ENCODE peak calls at places on chromosomes 12 and 14, in four cellular contexts. One of them, this sample, is unnamed.

GRCh38 chr12:24499151-24500146 is 449.5 kb downstream of the BCAT1 start:
- DNase-seq in lower leg skin: no peak
- DNase-seq in CD4-positive, alpha-beta T cell: no peak
- DNase-seq in HFFc6: no peak
- DNase-seq in this sample: no peak

GRCh38 chr12:93766802-93767523 is 89.8 kb downstream of the CRADD start:
- DNase-seq in lower leg skin: no peak
- DNase-seq in CD4-positive, alpha-beta T cell: no peak
- DNase-seq in HFFc6: peak; percentile 78
- DNase-seq in this sample: no peak

GRCh38 chr14:99199854-99200653 is 71.9 kb downstream of the BCL11B start:
- DNase-seq in lower leg skin: no peak
- DNase-seq in CD4-positive, alpha-beta T cell: no peak
- DNase-seq in HFFc6: no peak
- DNase-seq in this sample: no peak

GRCh38 chr12:42741771-42742510 is 152.4 kb upstream of the PRICKLE1 start:
- DNase-seq in lower leg skin: no peak
- DNase-seq in CD4-positive, alpha-beta T cell: no peak
- DNase-seq in HFFc6: peak; percentile 40
- DNase-seq in this sample: no peak

GRCh38 chr12:108657130-108657745 is 23.5 kb upstream of the SELPLG start:
- DNase-seq in lower leg skin: no peak
- DNase-seq in CD4-positive, alpha-beta T cell: no peak
- DNase-seq in HFFc6: no peak
- DNase-seq in this sample: no peak

GRCh38 chr14:61474671-61475070 is 153.3 kb downstream of the PRKCH start:
- DNase-seq in lower leg skin: no peak
- DNase-seq in CD4-positive, alpha-beta T cell: no peak
- DNase-seq in HFFc6: no peak
- DNase-seq in this sample: no peak

GRCh38 chr14:33938131-33938949 is 12.5 kb downstream of the EGLN3 start:
- DNase-seq in lower leg skin: peak; percentile 52
- DNase-seq in CD4-positive, alpha-beta T cell: no peak
- DNase-seq in HFFc6: no peak
- DNase-seq in this sample: no peak

GRCh38 chr12:93502802-93503623 is 35.7 kb downstream of the MRPL42 start:
- DNase-seq in lower leg skin: peak; percentile 28
- DNase-seq in CD4-positive, alpha-beta T cell: peak; percentile 36
- DNase-seq in HFFc6: peak; percentile 24
- DNase-seq in this sample: peak; percentile 43

DNA sequence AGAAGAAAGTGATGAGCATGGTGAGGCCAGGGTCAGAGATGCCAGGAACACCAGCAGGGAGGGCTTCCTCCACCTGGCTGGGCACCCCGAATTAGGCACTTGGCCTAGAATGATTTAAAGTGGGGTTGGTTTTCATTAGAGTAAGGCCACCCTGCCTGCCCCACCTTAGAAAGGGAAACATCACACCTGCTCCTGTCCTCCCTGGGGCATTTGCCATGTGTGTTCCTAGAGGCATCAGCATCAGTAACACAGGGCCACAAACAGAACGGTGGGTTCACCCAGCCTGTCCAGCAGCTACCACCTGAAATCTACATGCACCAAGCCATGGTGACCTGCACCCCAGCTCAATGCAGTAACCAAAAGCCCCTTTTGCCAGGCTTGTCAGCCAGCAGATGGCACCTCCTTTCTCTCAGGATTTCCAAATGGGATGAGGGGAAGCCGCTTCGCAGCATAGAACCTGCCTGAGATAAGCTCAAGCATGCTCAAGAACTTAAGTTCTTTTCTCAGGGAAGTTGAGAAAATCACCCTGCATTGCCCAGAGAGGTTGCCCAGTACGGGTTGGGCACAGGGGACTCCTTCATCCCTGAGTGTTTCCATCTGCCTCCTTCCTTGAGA is 338.8 kb downstream of the DPF3 start:
- DNase-seq in lower leg skin: no peak
- DNase-seq in CD4-positive, alpha-beta T cell: no peak
- DNase-seq in HFFc6: no peak
- DNase-seq in this sample: no peak
- TF ChIP-seq CTCF in lower leg skin: no peak
- TF ChIP-seq CTCF in CD4-positive, alpha-beta T cell: no peak
- TF ChIP-seq CTCF in HFFc6: no peak
- TF ChIP-seq CTCF in this sample: no peak

DNA sequence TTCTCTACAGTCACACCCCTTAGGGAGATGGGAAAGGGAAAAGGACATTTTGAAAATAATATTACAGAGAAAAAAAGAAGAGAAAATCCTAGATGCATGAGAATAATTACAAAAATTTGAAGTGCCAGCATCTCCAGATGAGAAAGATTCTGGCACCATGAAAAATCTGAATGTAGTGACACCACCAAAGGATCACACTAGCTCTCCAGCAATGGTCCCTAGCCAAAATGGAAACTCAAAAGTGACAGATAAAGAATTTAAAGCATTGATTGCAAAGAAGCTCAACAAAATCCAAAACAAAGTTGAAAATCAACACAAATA is 27.4 kb upstream of the GARIN6 start:
- DNase-seq in lower leg skin: no peak
- DNase-seq in CD4-positive, alpha-beta T cell: no peak
- DNase-seq in HFFc6: no peak
- DNase-seq in this sample: no peak
- TF ChIP-seq CTCF in lower leg skin: no peak
- TF ChIP-seq CTCF in CD4-positive, alpha-beta T cell: no peak
- TF ChIP-seq CTCF in HFFc6: no peak
- TF ChIP-seq CTCF in this sample: no peak

GRCh38 chr14:41824441-41824840 is 217.8 kb downstream of the LRFN5 start:
- DNase-seq in lower leg skin: no peak
- DNase-seq in CD4-positive, alpha-beta T cell: no peak
- DNase-seq in HFFc6: no peak
- DNase-seq in this sample: no peak
- TF ChIP-seq CTCF in lower leg skin: no peak
- TF ChIP-seq CTCF in CD4-positive, alpha-beta T cell: no peak
- TF ChIP-seq CTCF in HFFc6: no peak
- TF ChIP-seq CTCF in this sample: no peak

DNA sequence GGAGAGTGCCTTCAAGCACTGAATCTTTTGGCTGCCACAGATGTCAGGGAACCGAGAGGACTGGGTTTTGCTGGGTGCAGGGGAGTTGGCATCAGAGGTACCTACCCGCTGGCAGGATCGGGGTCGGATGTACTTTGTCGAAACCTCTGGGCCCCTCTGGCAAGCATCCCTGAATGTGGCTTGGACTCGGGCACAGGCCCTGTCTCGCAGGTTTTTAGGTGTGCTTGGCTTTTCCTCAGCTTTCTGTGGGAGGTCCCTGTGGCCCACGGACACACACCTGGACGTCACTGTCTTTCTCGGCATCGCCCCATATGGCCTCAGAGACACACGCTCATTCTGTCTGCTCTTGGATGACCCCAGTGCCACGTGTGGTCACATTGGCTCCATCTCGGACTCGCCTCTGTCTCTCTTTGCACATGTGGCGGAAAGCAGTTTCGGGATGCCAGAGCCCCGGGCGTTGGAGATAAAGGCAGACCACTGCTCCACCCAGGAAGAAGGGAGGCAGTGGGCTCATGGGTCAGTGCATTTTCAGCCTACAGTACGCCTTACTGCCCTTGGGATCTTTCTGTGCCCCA is 769.6 kb upstream of the ALG10B start:
- DNase-seq in lower leg skin: no peak
- DNase-seq in CD4-positive, alpha-beta T cell: no peak
- DNase-seq in HFFc6: no peak
- DNase-seq in this sample: no peak
- TF ChIP-seq CTCF in lower leg skin: no peak
- TF ChIP-seq CTCF in CD4-positive, alpha-beta T cell: no peak
- TF ChIP-seq CTCF in HFFc6: no peak
- TF ChIP-seq CTCF in this sample: no peak

GRCh38 chr12:49019120-49019430 is 499 bp upstream of the PRKAG1 start:
- DNase-seq in lower leg skin: no peak
- DNase-seq in CD4-positive, alpha-beta T cell: no peak
- DNase-seq in HFFc6: no peak
- DNase-seq in this sample: no peak

GRCh38 chr12:49020441-49020840 is 1.9 kb upstream of the PRKAG1 start:
- DNase-seq in lower leg skin: no peak
- DNase-seq in CD4-positive, alpha-beta T cell: no peak
- DNase-seq in HFFc6: no peak
- DNase-seq in this sample: no peak

GRCh38 chr12:49017764-49018281 is 753 bp downstream of the PRKAG1 start:
- DNase-seq in lower leg skin: no peak
- DNase-seq in CD4-positive, alpha-beta T cell: peak; percentile 18
- DNase-seq in HFFc6: peak; percentile 53
- DNase-seq in this sample: peak; percentile 35

GRCh38 chr12:49019435-49020317 is 1.1 kb upstream of the PRKAG1 start:
- DNase-seq in lower leg skin: no peak
- DNase-seq in CD4-positive, alpha-beta T cell: peak; percentile 32
- DNase-seq in HFFc6: peak; percentile 21
- DNase-seq in this sample: peak; percentile 43

DNA sequence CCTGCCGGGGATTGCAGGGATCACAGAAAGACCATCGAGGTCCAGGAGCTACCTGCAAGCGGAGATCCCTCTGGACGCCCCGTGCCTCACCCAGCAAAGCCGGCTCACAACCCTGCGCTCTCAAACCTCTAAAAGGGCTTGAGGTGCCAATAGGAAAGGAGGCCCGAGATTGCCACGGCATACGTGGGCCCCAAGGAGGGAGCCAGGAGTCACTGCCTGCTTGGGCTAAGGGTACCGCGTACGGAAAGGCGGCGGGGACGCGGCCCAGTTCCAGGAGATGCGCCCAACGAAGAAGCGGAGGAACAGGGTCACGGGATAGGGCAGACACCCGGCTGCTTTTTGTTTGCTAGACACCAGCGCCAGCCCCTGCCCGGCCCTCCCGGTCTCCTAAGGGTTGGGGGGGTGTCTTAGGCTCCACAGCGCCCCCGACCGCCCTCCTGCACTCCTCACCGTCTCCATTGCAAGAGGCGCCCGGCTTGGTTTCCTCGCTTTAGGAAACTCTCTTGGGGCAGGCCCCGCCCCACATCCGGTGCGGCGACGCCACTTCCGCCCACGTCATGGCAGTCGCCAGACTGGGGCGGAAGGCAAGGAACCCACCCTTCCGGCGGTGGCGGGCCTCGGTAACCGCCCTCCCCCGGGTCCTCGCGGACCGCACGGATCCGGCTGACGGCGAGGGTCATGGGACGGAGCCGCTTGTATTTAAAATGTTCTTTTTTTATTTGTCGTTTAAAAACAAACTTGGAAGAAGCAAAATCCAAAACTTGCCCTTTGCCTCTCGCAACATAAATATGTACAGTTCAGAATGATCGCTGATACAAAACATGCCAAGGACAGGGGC is at the start of gene PRKAG1:
- DNase-seq in lower leg skin: peak; percentile 95
- DNase-seq in CD4-positive, alpha-beta T cell: peak; percentile 98
- DNase-seq in HFFc6: peak; percentile 92
- DNase-seq in this sample: peak; percentile 97
- TF ChIP-seq CTCF in lower leg skin: no peak
- TF ChIP-seq CTCF in CD4-positive, alpha-beta T cell: peak; percentile 60
- TF ChIP-seq CTCF in HFFc6: peak; percentile 74
- TF ChIP-seq CTCF in this sample: peak; percentile 56

GRCh38 chr12:121549075-121549474 is 31.7 kb downstream of the KDM2B start:
- DNase-seq in lower leg skin: no peak
- DNase-seq in CD4-positive, alpha-beta T cell: no peak
- DNase-seq in HFFc6: no peak
- DNase-seq in this sample: no peak
- TF ChIP-seq CTCF in lower leg skin: no peak
- TF ChIP-seq CTCF in CD4-positive, alpha-beta T cell: no peak
- TF ChIP-seq CTCF in HFFc6: no peak
- TF ChIP-seq CTCF in this sample: no peak

GRCh38 chr12:40727774-40728483 is 35.7 kb downstream of the CNTN1 start:
- DNase-seq in lower leg skin: no peak
- DNase-seq in CD4-positive, alpha-beta T cell: no peak
- DNase-seq in HFFc6: no peak
- DNase-seq in this sample: no peak
- TF ChIP-seq CTCF in lower leg skin: no peak
- TF ChIP-seq CTCF in CD4-positive, alpha-beta T cell: no peak
- TF ChIP-seq CTCF in HFFc6: no peak
- TF ChIP-seq CTCF in this sample: no peak